ENCODE peak calls at places on chromosomes 11 and 22, in four cellular contexts. J, O, W and T are unnamed samples.

GRCh38 chr11:117607449-117607848 is 189.6 kb downstream of the DSCAML1 start:
- DNase-seq in J (no peak), W (no peak), O (no peak), T (no peak)

GRCh38 chr22:46829140-46829891 is 66.9 kb downstream of the TBC1D22A start:
- DNase-seq in J (no peak), O (peak), W (no peak), T (peak)

GRCh38 chr11:134399996-134400395 is 12.0 kb downstream of the B3GAT1 start:
- DNase-seq in W (no peak), O (no peak), J (no peak), T (no peak)

GRCh38 chr11:102560555-102561011 is 30.0 kb upstream of the MMP7 start:
- DNase-seq in O (peak), W (no peak), J (no peak), T (peak)

GRCh38 chr11:77547863-77548551 is 41.7 kb upstream of the AQP11 start:
- DNase-seq in W (peak), J (peak), O (peak), T (peak)

GRCh38 chr11:9941991-9942390 is 278.1 kb downstream of the SWAP70 start:
- DNase-seq in O (no peak), J (no peak), W (no peak), T (no peak)

GRCh38 chr11:125224391-125225015 is 60.0 kb downstream of the PKNOX2 start:
- DNase-seq in J (peak), W (no peak), O (peak), T (peak)

GRCh38 chr11:14620027-14620511 is 23.5 kb upstream of the PDE3B start:
- DNase-seq in W (no peak), O (peak), J (no peak), T (no peak)

GRCh38 chr22:42800731-42801536 is 56.1 kb downstream of the ARFGAP3 start:
- DNase-seq in W (no peak), O (no peak), J (no peak), T (no peak)

GRCh38 chr11:122517403-122518379 is 137.8 kb upstream of the UBASH3B start:
- DNase-seq in W (no peak), O (no peak), J (no peak), T (no peak)

GRCh38 chr11:115616941-115617340 is 112.7 kb upstream of the CADM1 start:
- DNase-seq in W (no peak), O (peak), J (no peak), T (peak)

GRCh38 chr22:45336971-45337431 is 27.3 kb downstream of the FAM118A start:
- DNase-seq in W (no peak), J (no peak), O (no peak), T (no peak)

GRCh38 chr11:13338437-13339069 is 61.0 kb downstream of the BMAL1 start:
- DNase-seq in W (no peak), J (no peak), O (peak), T (peak)

GRCh38 chr11:28690746-28691145 is 582.6 kb downstream of the METTL15 start:
- DNase-seq in J (no peak), W (no peak), O (peak), T (peak)

GRCh38 chr22:20632082-20632481 is 124.7 kb downstream of the MED15 start:
- DNase-seq in W (no peak), O (no peak), J (no peak), T (no peak)

GRCh38 chr11:11876458-11876857 is 34.7 kb downstream of the USP47 start:
- DNase-seq in W (no peak), J (peak), O (no peak), T (no peak)

GRCh38 chr22:22604326-22605073 is 39.9 kb upstream of the GGTLC2 start:
- DNase-seq in O (no peak), J (no peak), W (no peak), T (no peak)

GRCh38 chr11:132140056-132140455 is 769.6 kb downstream of the NTM start:
- DNase-seq in J (no peak), O (no peak), W (no peak), T (no peak)

GRCh38 chr22:29450222-29450621 is 11.8 kb downstream of the RFPL1 start:
- DNase-seq in J (no peak), O (no peak), W (no peak), T (no peak)

GRCh38 chr22:31544481-31545480 is 48.4 kb downstream of the SFI1 start:
- DNase-seq in O (no peak), J (no peak), W (no peak), T (peak)

GRCh38 chr22:27113211-27114030 is 456.0 kb downstream of the MIAT start:
- DNase-seq in J (no peak), O (peak), W (no peak), T (peak)

GRCh38 chr11:30990625-30991348 is 378.8 kb downstream of the DCDC1 start:
- DNase-seq in O (no peak), W (no peak), J (no peak), T (no peak)

DNA sequence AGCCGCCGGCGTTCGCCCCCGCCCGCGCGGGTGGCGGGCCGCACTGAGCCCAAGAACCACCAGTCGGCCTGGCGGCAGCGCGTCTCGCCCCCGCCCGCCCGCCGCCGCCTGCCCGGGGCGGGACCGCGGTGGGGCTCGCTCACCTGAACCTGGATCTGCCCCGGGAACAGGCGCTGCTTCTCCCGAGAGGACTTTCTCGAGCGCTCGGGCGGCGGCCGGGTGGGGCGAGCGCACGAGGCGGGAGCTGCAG is 178 bp downstream of the MYH9 start:
- DNase-seq in J (no peak), W (no peak), O (no peak), T (no peak)
- H3K23ac ChIP-seq in J (no peak), W (peak), O (peak), T (no peak)

GRCh38 chr11:73113426-73113825 is 28.7 kb downstream of the FCHSD2 start:
- DNase-seq in J (no peak), W (no peak), O (no peak), T (no peak)

GRCh38 chr11:73114835-73115220 is 27.3 kb downstream of the FCHSD2 start:
- DNase-seq in W (no peak), J (no peak), O (no peak), T (no peak)

GRCh38 chr11:73114110-73114834 is 27.8 kb downstream of the FCHSD2 start:
- DNase-seq in O (no peak), W (no peak), J (no peak), T (no peak)
- H4K8ac ChIP-seq in O (no peak), W (no peak), J (no peak), T (no peak)

DNA sequence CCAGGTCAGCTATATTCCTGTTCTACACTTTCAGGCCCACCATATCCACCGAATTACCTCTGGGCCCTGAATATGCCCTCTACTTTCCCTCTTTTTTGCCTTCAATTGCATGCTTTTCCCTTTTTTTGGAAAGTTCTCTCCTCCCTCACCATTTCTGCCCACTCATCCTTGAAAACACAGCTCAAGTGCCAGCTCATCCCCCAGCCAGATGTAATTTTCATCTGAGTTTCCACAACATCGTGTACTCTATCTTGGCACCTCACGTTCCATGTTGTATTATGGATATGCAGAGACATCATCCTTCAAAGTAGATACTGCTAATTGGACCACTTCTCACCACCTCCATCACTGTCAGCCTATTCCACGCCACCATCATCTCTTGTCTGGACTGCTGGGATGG is 129.8 kb upstream of the HSD17B12 start:
- DNase-seq in W (no peak), J (no peak), O (no peak), T (no peak)
- H3K23ac ChIP-seq in W (no peak), J (no peak), O (no peak), T (no peak)

GRCh38 chr22:24190159-24190540 is 8.9 kb downstream of the SUSD2 start:
- DNase-seq in J (peak), W (no peak), O (no peak), T (no peak)

GRCh38 chr22:24190566-24191208 is 9.4 kb downstream of the SUSD2 start:
- DNase-seq in O (no peak), J (no peak), W (no peak), T (no peak)

GRCh38 chr22:24191893-24192292 is 10.6 kb downstream of the SUSD2 start:
- DNase-seq in O (no peak), W (no peak), J (no peak), T (no peak)

GRCh38 chr22:24189249-24190158 is 8.2 kb downstream of the SUSD2 start:
- DNase-seq in W (peak), O (peak), J (peak), T (peak)

DNA sequence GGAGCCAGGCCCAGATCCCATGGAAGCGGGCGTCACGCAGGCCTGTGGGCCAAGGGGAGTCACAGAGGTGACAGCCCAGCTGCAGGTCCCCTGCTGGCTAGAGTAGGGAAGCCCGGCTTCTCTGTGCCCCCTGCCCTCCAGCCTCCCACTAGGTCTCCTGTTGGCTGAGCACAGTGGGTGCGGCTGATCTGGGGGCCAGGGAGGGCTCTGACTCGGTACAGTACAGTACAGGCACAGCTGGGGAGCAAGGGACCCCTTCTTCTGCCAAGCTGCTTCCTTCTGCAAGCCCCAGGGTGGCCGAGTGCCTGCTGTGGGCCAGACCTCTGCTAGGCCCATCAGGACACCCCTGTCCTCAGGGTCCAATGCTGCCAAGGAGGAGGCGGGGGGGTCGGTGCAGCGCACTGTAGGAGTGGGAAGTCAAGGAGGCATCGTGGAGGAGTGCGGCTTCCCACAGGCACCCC is 10.1 kb downstream of the SUSD2 start:
- DNase-seq in W (no peak), J (peak), O (no peak), T (no peak)
- H4K8ac ChIP-seq in W (no peak), J (no peak), O (no peak), T (peak)

DNA sequence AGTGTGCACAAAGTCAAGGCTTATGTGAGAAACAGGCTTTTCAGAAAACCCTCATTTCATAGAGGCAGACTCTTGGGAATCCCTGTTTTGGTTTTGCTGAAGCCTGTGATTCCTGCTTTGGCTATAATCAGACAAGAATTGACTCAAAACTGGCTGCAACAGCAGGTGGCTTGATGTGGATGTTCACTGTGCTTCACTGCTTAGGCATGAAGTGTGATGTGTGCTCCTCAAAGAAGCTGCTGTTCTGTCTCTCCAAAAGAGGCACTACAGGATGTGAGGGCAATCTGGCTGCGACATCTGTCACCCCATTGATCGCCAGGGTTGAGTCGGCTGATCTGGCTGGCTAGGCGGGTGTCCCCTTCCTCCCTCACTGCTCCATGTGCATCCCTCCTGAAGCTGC is 103.5 kb downstream of the C11orf58 start:
- DNase-seq in W (no peak), J (no peak), O (no peak), T (no peak)
- H3K23ac ChIP-seq in W (no peak), J (no peak), O (no peak), T (no peak)

DNA sequence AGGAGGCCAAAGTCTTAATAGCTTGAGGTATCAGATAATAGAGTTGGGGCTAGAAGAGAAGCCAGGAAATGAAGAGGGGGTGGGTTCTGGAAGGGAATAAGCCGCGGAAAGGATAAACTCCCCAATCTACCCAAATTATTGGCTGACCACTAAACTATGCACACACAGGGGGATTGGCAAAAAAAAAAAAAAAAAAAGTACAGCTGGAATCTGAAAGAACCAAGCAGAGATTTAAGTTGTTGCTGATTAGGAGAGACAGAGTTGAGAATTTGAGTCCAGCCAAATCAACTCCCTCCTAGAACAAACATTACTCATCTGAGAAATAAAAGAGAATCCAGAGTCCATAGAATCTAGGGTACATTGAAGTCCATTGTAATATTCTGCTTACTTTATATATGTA is 134.9 kb downstream of the CCDC81 start:
- DNase-seq in O (no peak), J (no peak), W (no peak), T (no peak)
- H4K8ac ChIP-seq in O (no peak), J (no peak), W (no peak), T (no peak)

DNA sequence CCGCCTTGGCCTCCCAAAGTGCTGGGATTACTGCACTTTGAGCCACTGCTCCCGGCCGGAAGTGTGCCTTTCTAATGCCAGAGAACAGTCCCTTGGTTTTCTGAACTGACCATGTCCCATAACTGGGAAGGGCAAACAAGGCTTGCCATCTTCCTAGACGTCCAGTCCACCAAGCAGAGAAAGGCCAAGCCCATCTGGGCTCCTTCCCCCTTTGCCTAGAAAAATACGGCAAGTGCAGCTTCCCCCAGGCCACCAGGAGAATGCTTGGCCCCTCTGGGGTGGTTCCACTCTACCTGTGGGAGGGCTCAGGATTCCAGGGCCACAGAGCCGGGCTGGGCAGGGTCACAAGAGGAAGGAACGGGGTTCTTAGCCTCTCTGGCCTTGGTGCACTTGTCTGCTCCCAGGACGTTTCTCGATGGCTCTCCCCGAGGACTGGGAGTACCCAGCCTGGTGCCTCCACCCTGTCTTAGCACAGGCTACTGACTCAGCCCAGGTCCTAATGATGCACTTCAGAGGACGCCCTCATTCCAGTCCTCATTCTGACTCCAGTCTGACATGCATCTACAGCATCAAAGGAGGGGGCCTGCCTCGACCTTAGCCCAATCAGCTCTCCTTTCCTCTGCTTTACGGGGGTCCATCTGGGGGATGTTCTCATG is 1.2 kb downstream of the USP2 start:
- DNase-seq in W (no peak), O (no peak), J (no peak), T (no peak)
- H3K23ac ChIP-seq in W (no peak), O (no peak), J (no peak), T (no peak)